ENCODE peak calls at places on chromosome 10, in ten cellular contexts. Q, S, R, Y, Z, V, N, M, L and W are unnamed samples.

GRCh38 chr10:28991326-28991725 is 297.5 kb upstream of the LYZL1 start:
- DNase-seq in Q (no peak), S (peak), R (no peak), Y (peak), Z (no peak), V (no peak), N (peak), M (peak), L (no peak), W (no peak)

GRCh38 chr10:117439243-117439912 is 64.1 kb upstream of the PDZD8 start:
- DNase-seq in Q (no peak), S (no peak), R (no peak), Y (peak), Z (no peak), V (no peak), N (no peak), M (peak), L (peak), W (no peak)

GRCh38 chr10:127976286-127976685 is 69.4 kb downstream of the PTPRE start:
- DNase-seq in Q (no peak), S (no peak), R (no peak), Y (no peak), Z (no peak), V (no peak), N (no peak), M (no peak), L (no peak), W (no peak)

GRCh38 chr10:62373995-62374861 is at the start of gene ZNF365:
- DNase-seq in Q (no peak), S (peak), R (no peak), Y (peak), Z (no peak), V (peak), N (peak), M (peak), L (peak), W (peak)

GRCh38 chr10:14365231-14365744 is 34.6 kb upstream of the FRMD4A start:
- DNase-seq in Q (no peak), S (no peak), R (no peak), Y (no peak), Z (no peak), V (no peak), N (no peak), M (no peak), L (no peak), W (no peak)

GRCh38 chr10:44951827-44952226 is 7.8 kb upstream of the RASSF4 start:
- DNase-seq in Q (no peak), S (no peak), R (no peak), Y (no peak), Z (no peak), V (no peak), N (no peak), M (no peak), L (no peak), W (no peak)

GRCh38 chr10:48885376-48885775 is 54.3 kb downstream of the LRRC18 start:
- DNase-seq in Q (no peak), S (no peak), R (no peak), Y (peak), Z (no peak), V (peak), N (no peak), M (no peak), L (no peak), W (peak)

GRCh38 chr10:50575477-50576244 is 48.1 kb downstream of the SGMS1 start:
- DNase-seq in Q (no peak), S (no peak), R (no peak), Y (no peak), Z (no peak), V (no peak), N (no peak), M (no peak), L (no peak), W (no peak)

GRCh38 chr10:23316406-23316805 is 28.2 kb downstream of the C10orf67 start:
- DNase-seq in Q (no peak), S (no peak), R (no peak), Y (no peak), Z (no peak), V (no peak), N (no peak), M (no peak), L (no peak), W (no peak)

GRCh38 chr10:184911-185310 is 49.7 kb downstream of the ZMYND11 start:
- DNase-seq in Q (no peak), S (no peak), R (no peak), Y (no peak), Z (no peak), V (no peak), N (peak), M (no peak), L (peak), W (no peak)

GRCh38 chr10:19749185-19749729 is 67.0 kb upstream of the PLXDC2 start:
- DNase-seq in Q (no peak), S (no peak), R (no peak), Y (peak), Z (no peak), V (no peak), N (peak), M (no peak), L (peak), W (no peak)

GRCh38 chr10:46106410-46107255 is 60.6 kb upstream of the MSMB start:
- DNase-seq in Q (no peak), S (peak), R (no peak), Y (peak), Z (peak), V (peak), N (peak), M (peak), L (peak), W (peak)

GRCh38 chr10:45100429-45100828 is 99.7 kb downstream of the ZNF22 start:
- DNase-seq in Q (no peak), S (no peak), R (no peak), Y (no peak), Z (no peak), V (no peak), N (no peak), M (no peak), L (no peak), W (no peak)

GRCh38 chr10:71580926-71581325 is 138.7 kb downstream of the C10orf105 start:
- DNase-seq in Q (no peak), S (no peak), R (no peak), Y (no peak), Z (no peak), V (no peak), N (no peak), M (no peak), L (no peak), W (no peak)

GRCh38 chr10:6214612-6215011 is 11.9 kb downstream of the PFKFB3 start:
- DNase-seq in Q (no peak), S (no peak), R (no peak), Y (no peak), Z (no peak), V (no peak), N (no peak), M (no peak), L (no peak), W (no peak)

GRCh38 chr10:90130321-90131086 is 429.1 kb downstream of the KIF20B start:
- DNase-seq in Q (no peak), S (no peak), R (no peak), Y (no peak), Z (no peak), V (no peak), N (no peak), M (no peak), L (no peak), W (no peak)

GRCh38 chr10:18224626-18225445 is 84.6 kb downstream of the CACNB2 start:
- DNase-seq in Q (no peak), S (no peak), R (no peak), Y (peak), Z (no peak), V (no peak), N (peak), M (no peak), L (no peak), W (peak)

GRCh38 chr10:83539528-83540308 is 599.6 kb upstream of the GHITM start:
- DNase-seq in Q (no peak), S (no peak), R (no peak), Y (peak), Z (no peak), V (no peak), N (no peak), M (peak), L (no peak), W (peak)

GRCh38 chr10:112783653-112784426 is 166.2 kb upstream of the TCF7L2 start:
- DNase-seq in Q (no peak), S (no peak), R (no peak), Y (no peak), Z (no peak), V (no peak), N (no peak), M (no peak), L (no peak), W (peak)

GRCh38 chr10:54800677-54801480 is at the start of gene PCDH15:
- DNase-seq in Q (no peak), S (no peak), R (no peak), Y (no peak), Z (peak), V (peak), N (peak), M (peak), L (no peak), W (peak)

GRCh38 chr10:6299234-6299633 is 96.5 kb downstream of the PFKFB3 start:
- DNase-seq in Q (no peak), S (no peak), R (no peak), Y (no peak), Z (peak), V (no peak), N (no peak), M (no peak), L (no peak), W (no peak)

GRCh38 chr10:15487376-15487775 is 116.3 kb upstream of the FAM171A1 start:
- DNase-seq in Q (no peak), S (no peak), R (no peak), Y (no peak), Z (no peak), V (no peak), N (no peak), M (no peak), L (no peak), W (no peak)

GRCh38 chr10:3363316-3364070 is 190.9 kb upstream of the PITRM1 start:
- DNase-seq in Q (no peak), S (no peak), R (no peak), Y (no peak), Z (no peak), V (no peak), N (peak), M (no peak), L (no peak), W (no peak)

GRCh38 chr10:127762925-127763324 is 25.9 kb downstream of the FOXI2 start:
- DNase-seq in Q (no peak), S (no peak), R (no peak), Y (no peak), Z (no peak), V (no peak), N (no peak), M (no peak), L (no peak), W (no peak)

GRCh38 chr10:11443468-11444147 is 167.8 kb downstream of the USP6NL start:
- DNase-seq in Q (no peak), S (no peak), R (no peak), Y (no peak), Z (no peak), V (no peak), N (no peak), M (no peak), L (no peak), W (no peak)

GRCh38 chr10:115921795-115922194 is 351.2 kb downstream of the GFRA1 start:
- DNase-seq in Q (no peak), S (no peak), R (no peak), Y (peak), Z (no peak), V (no peak), N (peak), M (no peak), L (no peak), W (no peak)

GRCh38 chr10:69655868-69656555 is 26.0 kb downstream of the FAM241B start:
- DNase-seq in Q (no peak), S (no peak), R (no peak), Y (no peak), Z (no peak), V (no peak), N (no peak), M (no peak), L (no peak), W (no peak)

GRCh38 chr10:44787480-44788075 is 123.6 kb upstream of the TMEM72 start:
- DNase-seq in Q (no peak), S (no peak), R (no peak), Y (no peak), Z (no peak), V (no peak), N (no peak), M (no peak), L (no peak), W (no peak)

GRCh38 chr10:125284875-125285597 is 124.7 kb upstream of the CTBP2 start:
- DNase-seq in Q (no peak), S (no peak), R (no peak), Y (no peak), Z (no peak), V (no peak), N (no peak), M (no peak), L (no peak), W (no peak)

GRCh38 chr10:48684792-48685651 is at the start of gene WDFY4:
- DNase-seq in Q (no peak), S (peak), R (no peak), Y (no peak), Z (peak), V (no peak), N (no peak), M (no peak), L (no peak), W (no peak)

GRCh38 chr10:63681965-63682704 is 160.9 kb downstream of the REEP3 start:
- DNase-seq in Q (no peak), S (no peak), R (no peak), Y (peak), Z (no peak), V (no peak), N (peak), M (no peak), L (peak), W (no peak)

GRCh38 chr10:114487815-114488536 is 83.7 kb upstream of the AFAP1L2 start:
- DNase-seq in Q (no peak), S (no peak), R (no peak), Y (no peak), Z (no peak), V (no peak), N (no peak), M (no peak), L (no peak), W (no peak)

GRCh38 chr10:121290674-121291073 is 307.6 kb downstream of the FGFR2 start:
- DNase-seq in Q (no peak), S (no peak), R (no peak), Y (no peak), Z (no peak), V (no peak), N (no peak), M (no peak), L (no peak), W (no peak)

GRCh38 chr10:84159076-84159475 is 14.5 kb upstream of the GPR15LG start:
- DNase-seq in Q (no peak), S (no peak), R (no peak), Y (no peak), Z (no peak), V (no peak), N (no peak), M (no peak), L (no peak), W (no peak)

GRCh38 chr10:119449760-119450461 is 92.6 kb downstream of the RGS10 start:
- DNase-seq in Q (no peak), S (peak), R (no peak), Y (peak), Z (no peak), V (no peak), N (peak), M (peak), L (peak), W (no peak)

GRCh38 chr10:88557659-88558058 is 25.5 kb downstream of the RNLS start:
- DNase-seq in Q (no peak), S (no peak), R (no peak), Y (peak), Z (no peak), V (no peak), N (peak), M (no peak), L (peak), W (no peak)

GRCh38 chr10:122336332-122336731 is 38.2 kb upstream of the PLEKHA1 start:
- DNase-seq in Q (no peak), S (no peak), R (no peak), Y (no peak), Z (no peak), V (no peak), N (no peak), M (no peak), L (no peak), W (no peak)

GRCh38 chr10:36606234-36606839 is 519.1 kb upstream of the ANKRD30A start:
- DNase-seq in Q (no peak), S (no peak), R (no peak), Y (peak), Z (no peak), V (no peak), N (no peak), M (no peak), L (no peak), W (no peak)

GRCh38 chr10:97321807-97322195 is 2.7 kb downstream of the FRAT1 start:
- DNase-seq in Q (no peak), S (no peak), R (no peak), Y (no peak), Z (no peak), V (no peak), N (no peak), M (no peak), L (no peak), W (no peak)

GRCh38 chr10:97320480-97321031 is 1.5 kb downstream of the FRAT1 start:
- DNase-seq in Q (no peak), S (peak), R (no peak), Y (no peak), Z (peak), V (no peak), N (no peak), M (no peak), L (no peak), W (peak)

GRCh38 chr10:97321032-97321806 is 2.1 kb downstream of the FRAT1 start:
- DNase-seq in Q (no peak), S (peak), R (no peak), Y (no peak), Z (peak), V (peak), N (no peak), M (peak), L (no peak), W (peak)

GRCh38 chr10:97318772-97319651 is at the start of gene FRAT1:
- DNase-seq in Q (peak), S (peak), R (peak), Y (peak), Z (peak), V (peak), N (peak), M (peak), L (peak), W (peak)

DNA sequence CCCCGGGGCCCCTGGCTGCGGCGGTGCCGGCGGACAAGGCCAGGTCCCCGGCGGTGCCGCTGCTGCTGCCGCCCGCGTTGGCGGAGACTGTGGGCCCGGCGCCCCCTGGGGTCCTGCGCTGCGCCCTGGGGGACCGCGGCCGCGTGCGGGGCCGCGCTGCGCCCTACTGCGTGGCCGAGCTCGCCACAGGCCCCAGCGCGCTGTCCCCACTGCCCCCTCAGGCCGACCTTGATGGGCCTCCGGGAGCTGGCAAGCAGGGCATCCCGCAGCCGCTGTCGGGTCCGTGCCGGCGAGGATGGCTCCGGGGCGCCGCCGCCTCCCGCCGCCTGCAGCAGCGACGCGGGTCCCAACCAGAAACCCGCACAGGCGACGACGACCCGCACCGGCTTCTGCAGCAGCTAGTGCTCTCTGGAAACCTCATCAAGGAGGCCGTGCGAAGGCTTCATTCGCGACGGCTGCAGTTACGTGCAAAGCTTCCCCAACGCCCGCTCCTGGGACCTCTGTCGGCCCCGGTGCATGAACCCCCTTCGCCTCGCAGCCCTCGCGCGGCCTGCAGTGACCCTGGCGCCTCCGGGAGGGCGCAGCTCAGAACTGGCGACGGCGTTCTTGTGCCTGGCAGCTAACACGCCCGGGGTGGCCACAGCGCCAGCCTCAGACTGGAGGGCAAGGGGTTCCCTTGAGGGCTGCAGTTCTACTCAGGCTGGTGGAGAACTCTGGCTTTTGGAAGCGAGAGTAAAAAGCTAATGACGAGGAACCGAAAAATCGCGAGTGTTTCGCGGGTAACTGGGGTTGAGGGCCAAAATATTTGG is 804 bp downstream of the FRAT1 start:
- DNase-seq in Q (peak), S (peak), R (no peak), Y (no peak), Z (peak), V (peak), N (no peak), M (peak), L (no peak), W (peak)
- TF ChIP-seq CTCF in Q (peak), S (no peak), R (no peak), Y (no peak), Z (peak), V (no peak), N (no peak), M (no peak), L (no peak), W (no peak)

GRCh38 chr10:100743626-100744135 is 1.7 kb upstream of the PAX2 start:
- DNase-seq in Q (no peak), S (no peak), R (no peak), Y (peak), Z (no peak), V (no peak), N (peak), M (no peak), L (peak), W (peak)
- TF ChIP-seq CTCF in Q (peak), S (peak), R (peak), Y (peak), Z (peak), V (peak), N (peak), M (peak), L (peak), W (peak)

GRCh38 chr10:130570119-130570518 is 433.9 kb downstream of the GLRX3 start:
- DNase-seq in Q (no peak), S (no peak), R (no peak), Y (no peak), Z (no peak), V (no peak), N (no peak), M (no peak), L (no peak), W (no peak)
- TF ChIP-seq CTCF in Q (no peak), S (no peak), R (no peak), Y (no peak), Z (no peak), V (no peak), N (no peak), M (no peak), L (no peak), W (no peak)

DNA sequence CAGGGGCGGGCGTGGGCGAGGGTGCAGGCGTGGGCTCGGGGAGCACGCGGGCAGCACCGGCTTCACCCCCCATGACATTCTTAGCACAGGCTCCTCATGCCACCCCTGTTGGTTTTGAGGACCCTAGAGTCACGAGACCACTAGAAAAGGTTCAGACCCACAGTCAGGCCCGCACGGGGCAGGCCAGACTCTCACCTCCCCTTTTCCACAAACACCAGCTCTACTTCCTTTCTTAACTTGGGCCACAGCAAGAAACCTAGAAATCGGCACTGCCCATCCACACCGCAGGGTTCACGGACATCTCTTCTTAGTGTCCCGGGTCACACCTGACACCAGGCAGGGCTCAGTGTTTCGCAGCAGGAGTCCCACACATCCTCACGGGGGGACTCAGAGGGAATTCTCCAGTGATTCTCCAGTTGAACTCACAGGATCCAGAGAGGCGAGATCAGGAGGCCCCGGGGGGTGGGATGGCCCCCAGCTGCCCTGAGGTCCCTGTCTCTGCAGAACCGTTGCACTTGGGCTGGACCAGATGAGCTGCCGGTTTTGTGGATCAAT is 52.0 kb downstream of the JAKMIP3 start:
- DNase-seq in Q (no peak), S (peak), R (no peak), Y (no peak), Z (no peak), V (no peak), N (no peak), M (no peak), L (no peak), W (no peak)
- TF ChIP-seq CTCF in Q (no peak), S (no peak), R (no peak), Y (no peak), Z (no peak), V (no peak), N (no peak), M (no peak), L (no peak), W (no peak)